ENCODE peak calls at places on chromosomes 6 and 20, in four cellular contexts. One of them, this sample, is unnamed. For H3K4me1, the result is how much of the 10 kb centered on the place peaks cover.

GRCh38 chr20:63183422-63184146 is 32.3 kb downstream of the YTHDF1 start:
- DNase-seq in cardiac muscle cell: peak
- DNase-seq in GM23338: peak
- DNase-seq in astrocyte: no peak
- DNase-seq in this sample: no peak

GRCh38 chr20:48192109-48192508 is 406.8 kb upstream of the SULF2 start:
- DNase-seq in cardiac muscle cell: no peak
- DNase-seq in GM23338: no peak
- DNase-seq in astrocyte: no peak
- DNase-seq in this sample: no peak

GRCh38 chr6:7723554-7723953 is 2.3 kb upstream of the BMP6 start:
- DNase-seq in cardiac muscle cell: no peak
- DNase-seq in GM23338: no peak
- DNase-seq in astrocyte: no peak
- DNase-seq in this sample: no peak

GRCh38 chr6:157445277-157445676 is 64.3 kb downstream of the ZDHHC14 start:
- DNase-seq in cardiac muscle cell: no peak
- DNase-seq in GM23338: no peak
- DNase-seq in astrocyte: no peak
- DNase-seq in this sample: no peak

GRCh38 chr20:20370087-20370575 is 2.2 kb downstream of the INSM1 start:
- DNase-seq in cardiac muscle cell: no peak
- DNase-seq in GM23338: peak
- DNase-seq in astrocyte: no peak
- DNase-seq in this sample: no peak

GRCh38 chr6:37273697-37274096 is 15.8 kb upstream of the TMEM217 start:
- DNase-seq in cardiac muscle cell: no peak
- DNase-seq in GM23338: no peak
- DNase-seq in astrocyte: no peak
- DNase-seq in this sample: no peak

GRCh38 chr20:34299925-34300806 is 3.0 kb downstream of the AHCY start:
- DNase-seq in cardiac muscle cell: no peak
- DNase-seq in GM23338: no peak
- DNase-seq in astrocyte: no peak
- DNase-seq in this sample: no peak

GRCh38 chr6:82954937-82955577 is 110.6 kb downstream of the UBE3D start:
- DNase-seq in cardiac muscle cell: no peak
- DNase-seq in GM23338: no peak
- DNase-seq in astrocyte: peak
- DNase-seq in this sample: no peak

GRCh38 chr6:144559865-144560603 is 274.9 kb downstream of the UTRN start:
- DNase-seq in cardiac muscle cell: no peak
- DNase-seq in GM23338: no peak
- DNase-seq in astrocyte: peak
- DNase-seq in this sample: no peak

GRCh38 chr6:27650620-27651370 is 177.9 kb upstream of the ZNF184 start:
- DNase-seq in cardiac muscle cell: peak
- DNase-seq in GM23338: peak
- DNase-seq in astrocyte: peak
- DNase-seq in this sample: no peak

GRCh38 chr6:12009904-12010634 is 2.0 kb upstream of the HIVEP1 start:
- DNase-seq in cardiac muscle cell: no peak
- DNase-seq in GM23338: no peak
- DNase-seq in astrocyte: peak
- DNase-seq in this sample: no peak

GRCh38 chr20:21505161-21505809 is 8.6 kb downstream of the NKX2-2 start:
- DNase-seq in cardiac muscle cell: peak
- DNase-seq in GM23338: peak
- DNase-seq in astrocyte: no peak
- DNase-seq in this sample: no peak

DNA sequence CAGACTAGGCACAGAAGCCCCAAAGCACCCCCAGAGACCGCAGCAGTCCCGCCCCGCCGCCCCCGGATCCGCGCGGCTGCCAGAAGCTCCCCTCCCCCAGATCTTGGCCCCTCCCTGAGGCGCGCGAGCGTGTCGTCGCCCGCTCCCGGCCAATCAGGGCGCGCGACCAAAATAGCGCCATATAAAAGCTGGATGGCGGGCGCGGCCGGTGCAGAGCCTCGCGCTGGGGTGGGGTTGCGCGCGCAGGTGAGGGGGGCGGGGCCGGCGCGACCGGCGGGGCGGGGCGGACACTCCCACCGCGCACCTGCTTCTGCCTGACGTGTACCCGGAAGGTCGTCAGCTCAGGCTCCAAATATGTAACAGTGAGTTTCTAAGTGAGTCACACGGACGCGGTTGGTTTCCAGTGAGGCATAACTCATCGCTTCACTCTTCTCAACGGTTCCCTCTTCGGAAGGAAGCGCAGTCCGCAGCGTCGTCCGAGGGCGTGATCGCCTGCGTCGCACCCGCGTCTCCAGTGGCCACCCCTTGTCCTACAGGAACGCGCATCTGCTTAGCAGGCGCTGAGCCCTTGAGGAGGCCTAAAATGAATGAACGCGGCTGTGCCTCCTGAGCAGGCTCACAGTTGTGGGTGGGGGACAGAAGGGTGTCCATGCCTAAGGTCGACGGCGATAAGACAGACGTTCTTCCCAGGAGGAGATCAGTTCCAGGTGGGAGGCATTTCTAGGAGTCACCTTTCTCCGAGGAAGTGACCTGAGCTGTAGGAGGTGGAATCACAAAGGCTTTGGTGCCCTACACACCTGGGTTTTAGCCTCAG is 50.6 kb upstream of the EZR start:
- DNase-seq in cardiac muscle cell: peak
- DNase-seq in GM23338: peak
- DNase-seq in astrocyte: peak
- DNase-seq in this sample: peak
- H3K4me1 ChIP-seq in cardiac muscle cell: under half
- H3K4me1 ChIP-seq in GM23338: under half
- H3K4me1 ChIP-seq in astrocyte: under half
- H3K4me1 ChIP-seq in this sample: under half

DNA sequence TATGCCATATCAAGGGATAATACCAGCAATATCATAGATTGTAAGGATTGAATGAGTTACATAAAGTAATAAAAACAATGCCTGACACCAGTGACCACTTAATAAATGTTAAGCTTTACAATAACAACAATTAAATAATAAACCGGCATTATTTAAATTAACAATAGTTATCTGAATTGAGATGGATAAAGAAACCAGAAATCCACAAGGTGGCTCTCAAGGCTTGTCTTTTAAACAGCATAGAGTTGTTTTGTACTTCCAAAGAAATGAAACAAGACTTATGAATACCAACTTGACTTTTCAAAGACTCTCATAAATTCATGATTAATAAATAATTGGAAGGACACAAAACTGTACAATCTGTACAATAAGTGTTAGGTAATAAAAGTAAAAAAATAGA is 203.1 kb downstream of the ASCC3 start:
- DNase-seq in cardiac muscle cell: no peak
- DNase-seq in GM23338: no peak
- DNase-seq in astrocyte: no peak
- DNase-seq in this sample: no peak
- TF ChIP-seq CTCF in cardiac muscle cell: no peak
- TF ChIP-seq CTCF in GM23338: no peak
- TF ChIP-seq CTCF in astrocyte: no peak
- TF ChIP-seq CTCF in this sample: no peak

GRCh38 chr20:64225828-64226598 is 29.5 kb upstream of the PCMTD2 start:
- DNase-seq in cardiac muscle cell: no peak
- DNase-seq in GM23338: no peak
- DNase-seq in astrocyte: no peak
- DNase-seq in this sample: no peak

GRCh38 chr20:64228086-64228485 is 27.5 kb upstream of the PCMTD2 start:
- DNase-seq in cardiac muscle cell: no peak
- DNase-seq in GM23338: no peak
- DNase-seq in astrocyte: no peak
- DNase-seq in this sample: no peak

GRCh38 chr20:64225166-64225595 is 30.4 kb upstream of the PCMTD2 start:
- DNase-seq in cardiac muscle cell: no peak
- DNase-seq in GM23338: no peak
- DNase-seq in astrocyte: no peak
- DNase-seq in this sample: no peak

GRCh38 chr20:64228751-64229518 is 26.6 kb upstream of the PCMTD2 start:
- DNase-seq in cardiac muscle cell: no peak
- DNase-seq in GM23338: no peak
- DNase-seq in astrocyte: no peak
- DNase-seq in this sample: no peak

GRCh38 chr20:64226686-64227576 is 28.6 kb upstream of the PCMTD2 start:
- DNase-seq in cardiac muscle cell: no peak
- DNase-seq in GM23338: no peak
- DNase-seq in astrocyte: no peak
- DNase-seq in this sample: no peak
- H3K27ac ChIP-seq in cardiac muscle cell: no peak
- H3K27ac ChIP-seq in GM23338: no peak
- H3K27ac ChIP-seq in astrocyte: no peak
- H3K27ac ChIP-seq in this sample: no peak

DNA sequence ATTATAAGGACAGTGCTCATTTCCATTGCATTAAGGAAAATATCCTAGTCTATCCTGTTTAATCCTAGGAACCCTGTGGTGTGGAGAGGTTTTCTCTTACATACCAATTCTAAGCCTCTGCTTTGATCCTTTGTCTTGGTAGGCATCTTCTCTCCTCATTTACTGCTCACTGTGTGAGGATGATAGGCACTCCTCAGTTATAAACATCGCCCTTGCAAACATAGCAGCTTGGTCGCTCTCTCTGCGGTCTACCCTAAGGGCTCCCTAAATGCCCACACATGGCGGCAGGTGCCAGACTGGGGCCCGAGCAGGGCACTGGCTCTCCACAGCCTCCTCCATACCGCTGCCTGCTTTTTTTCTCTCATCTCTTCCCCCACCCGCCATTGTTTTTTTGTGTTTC is 36.0 kb downstream of the CARMIL1 start:
- DNase-seq in cardiac muscle cell: no peak
- DNase-seq in GM23338: peak
- DNase-seq in astrocyte: no peak
- DNase-seq in this sample: no peak
- H3K4me1 ChIP-seq in cardiac muscle cell: under half
- H3K4me1 ChIP-seq in GM23338: half or more
- H3K4me1 ChIP-seq in astrocyte: under half
- H3K4me1 ChIP-seq in this sample: under half

DNA sequence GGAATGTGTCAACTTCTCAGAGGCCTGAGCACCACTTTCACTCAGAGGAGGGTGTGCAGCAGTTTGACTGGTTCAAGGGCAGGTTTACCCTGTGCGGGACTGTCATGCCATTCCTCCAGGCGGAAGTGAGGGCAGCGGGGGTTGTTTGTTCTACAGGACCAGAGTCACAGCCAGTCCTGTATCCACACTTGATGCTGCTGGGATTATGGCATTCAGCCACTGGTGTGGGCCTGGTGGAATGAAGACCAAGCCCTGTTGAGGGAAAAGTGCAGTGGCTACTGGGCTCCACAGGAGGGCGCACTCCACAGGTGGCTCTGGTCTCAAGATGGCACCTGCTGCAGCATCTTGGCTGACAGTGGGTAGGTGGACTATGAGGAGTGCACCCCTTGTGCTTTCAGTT is 14.8 kb downstream of the SEMG2 start:
- DNase-seq in cardiac muscle cell: no peak
- DNase-seq in GM23338: peak
- DNase-seq in astrocyte: no peak
- DNase-seq in this sample: no peak
- TF ChIP-seq CTCF in cardiac muscle cell: peak
- TF ChIP-seq CTCF in GM23338: peak
- TF ChIP-seq CTCF in astrocyte: no peak
- TF ChIP-seq CTCF in this sample: no peak

GRCh38 chr6:108677357-108677756 is 116.6 kb downstream of the FOXO3 start:
- DNase-seq in cardiac muscle cell: no peak
- DNase-seq in GM23338: no peak
- DNase-seq in astrocyte: peak
- DNase-seq in this sample: no peak
- H3K27ac ChIP-seq in cardiac muscle cell: no peak
- H3K27ac ChIP-seq in GM23338: no peak
- H3K27ac ChIP-seq in astrocyte: no peak
- H3K27ac ChIP-seq in this sample: peak